ENCODE peak calls at places on chromosomes 5 and 9, in seven cellular contexts. W, N, U, G, E, Z and V are unnamed samples.
A peak's percentile ranks its signal among the peaks of the same experiment; 100 is the strongest.

GRCh38 chr9:87324613-87325194 is 173.0 kb upstream of the DAPK1 start:
- DNase-seq in W (no peak), N (no peak), U (no peak), G (peak; percentile 54), E (peak; percentile 28), Z (peak; percentile 71), V (peak; percentile 54)

GRCh38 chr9:277595-278330 is 63.1 kb downstream of the DOCK8 start:
- DNase-seq in W (no peak), N (no peak), U (no peak), G (no peak), E (no peak), Z (no peak), V (no peak)

GRCh38 chr9:93025736-93026135 is 32.8 kb upstream of the SUSD3 start:
- DNase-seq in W (no peak), N (no peak), U (no peak), G (no peak), E (no peak), Z (no peak), V (no peak)

GRCh38 chr5:95723632-95724369 is 7.3 kb upstream of the RHOBTB3 start:
- DNase-seq in W (no peak), N (peak; percentile 40), U (no peak), G (no peak), E (no peak), Z (no peak), V (no peak)

GRCh38 chr5:136910625-136911024 is 545.3 kb upstream of the TRPC7 start:
- DNase-seq in W (no peak), N (no peak), U (no peak), G (no peak), E (no peak), Z (no peak), V (no peak)

GRCh38 chr5:42912184-42912766 is 100.6 kb upstream of the SELENOP start:
- DNase-seq in W (no peak), N (peak; percentile 53), U (no peak), G (peak; percentile 63), E (peak; percentile 28), Z (peak; percentile 69), V (peak; percentile 60)

GRCh38 chr9:123616707-123617106 is 260.7 kb downstream of the CRB2 start:
- DNase-seq in W (no peak), N (no peak), U (no peak), G (no peak), E (no peak), Z (no peak), V (no peak)

GRCh38 chr5:24850911-24851310 is 206.1 kb upstream of the CDH10 start:
- DNase-seq in W (no peak), N (no peak), U (no peak), G (no peak), E (peak; percentile 7), Z (no peak), V (no peak)